ENCODE peak calls at places on chromosomes 3 and 15, in four cellular contexts. U is NCI-H2081; W is astrocyte; O is activated CD4-positive, alpha-beta T cell treated with anti-CD3 and anti-CD28 coated beads for 4 hours. Z is an unnamed sample.

GRCh38 chr15:40736575-40736974 is 18.5 kb downstream of the RMDN3 start:
- DNase-seq in W (no peak), O (no peak), U (no peak), Z (no peak)

GRCh38 chr15:94395626-94396025 is 164.3 kb downstream of the MCTP2 start:
- DNase-seq in O (no peak), U (peak; percentile 12), W (peak; percentile 12), Z (peak; percentile 41)

GRCh38 chr3:56347219-56347871 is 120.9 kb downstream of the ERC2 start:
- DNase-seq in W (no peak), U (no peak), O (no peak), Z (no peak)

GRCh38 chr3:129182390-129183180 is 1.1 kb downstream of the CNBP start:
- DNase-seq in W (peak; percentile 46), O (no peak), U (peak; percentile 45), Z (no peak)

GRCh38 chr3:39388741-39389248 is 5.6 kb downstream of the SLC25A38 start:
- DNase-seq in O (no peak), W (no peak), U (no peak), Z (no peak)

GRCh38 chr3:4596596-4596995 is 103.4 kb downstream of the ITPR1 start:
- DNase-seq in O (no peak), W (no peak), U (no peak), Z (no peak)

GRCh38 chr3:9101286-9101685 is 138.0 kb upstream of the RAD18 start:
- DNase-seq in O (no peak), U (no peak), W (no peak), Z (no peak)

GRCh38 chr3:96863129-96863740 is 48.8 kb downstream of the EPHA6 start:
- DNase-seq in O (no peak), U (peak; percentile 85), W (no peak), Z (peak; percentile 3)

GRCh38 chr3:136659253-136659652 is 92.9 kb downstream of the STAG1 start:
- DNase-seq in U (peak; percentile 60), O (no peak), W (peak; percentile 94), Z (peak; percentile 70)

GRCh38 chr15:26773917-26774316 is 1.1 kb upstream of the GABRB3 start:
- DNase-seq in U (no peak), W (no peak), O (no peak), Z (no peak)

GRCh38 chr3:154886437-154886836 is 193.7 kb upstream of the MME start:
- DNase-seq in W (peak; percentile 97), O (no peak), U (no peak), Z (peak; percentile 92)

GRCh38 chr3:126126811-126127431 is 43.0 kb upstream of the SLC41A3 start:
- DNase-seq in O (no peak), U (no peak), W (no peak), Z (no peak)

GRCh38 chr3:99921986-99922385 is 104.3 kb downstream of the CMSS1 start:
- DNase-seq in O (no peak), W (no peak), U (no peak), Z (no peak)

GRCh38 chr3:108250626-108251025 is 28.4 kb upstream of the IFT57 start:
- DNase-seq in U (peak; percentile 24), W (peak; percentile 21), O (no peak), Z (peak; percentile 4)

GRCh38 chr3:65963787-65964707 is 74.7 kb downstream of the MAGI1 start:
- DNase-seq in O (no peak), U (no peak), W (peak; percentile 96), Z (peak; percentile 81)

GRCh38 chr3:156175570-156175969 is 55.2 kb downstream of the KCNAB1 start:
- DNase-seq in O (no peak), U (no peak), W (peak; percentile 88), Z (no peak)

GRCh38 chr3:102741105-102741504 is 306.3 kb downstream of the ZPLD1 start:
- DNase-seq in U (no peak), W (no peak), O (no peak), Z (no peak)

GRCh38 chr3:49177073-49177472 is 5.7 kb downstream of the KLHDC8B start:
- DNase-seq in W (no peak), U (no peak), O (no peak), Z (no peak)

GRCh38 chr3:27720899-27721716 is 1.0 kb downstream of the EOMES start:
- DNase-seq in W (no peak), O (peak; percentile 58), U (peak; percentile 50), Z (no peak)

GRCh38 chr3:129327510-129327909 is 48.8 kb downstream of the HMCES start:
- DNase-seq in O (no peak), U (no peak), W (no peak), Z (no peak)

GRCh38 chr3:96806336-96806735 is 8.1 kb upstream of the EPHA6 start:
- DNase-seq in W (no peak), O (no peak), U (no peak), Z (no peak)